ENCODE peak calls at places on chromosomes 7 and 10, in five cellular contexts. One of them, this sample, is unnamed.

GRCh38 chr10:66215005-66215404 is 710.8 kb upstream of the LRRTM3 start:
- DNase-seq in IMR-90: peak; percentile 0
- DNase-seq in heart left ventricle: no peak
- DNase-seq in AG04450: no peak
- DNase-seq in CD8-positive, alpha-beta memory T cell: no peak
- DNase-seq in this sample: no peak

GRCh38 chr7:75038508-75038907 is 35.1 kb downstream of the RCC1L start:
- DNase-seq in CD8-positive, alpha-beta memory T cell: no peak
- DNase-seq in AG04450: no peak
- DNase-seq in heart left ventricle: no peak
- DNase-seq in IMR-90: no peak
- DNase-seq in this sample: no peak

GRCh38 chr7:155052982-155053381 is 17.1 kb upstream of the HTR5A start:
- DNase-seq in heart left ventricle: no peak
- DNase-seq in AG04450: no peak
- DNase-seq in CD8-positive, alpha-beta memory T cell: no peak
- DNase-seq in IMR-90: no peak
- DNase-seq in this sample: no peak

GRCh38 chr10:48623607-48624132 is 18.8 kb upstream of the ARHGAP22 start:
- DNase-seq in IMR-90: no peak
- DNase-seq in heart left ventricle: no peak
- DNase-seq in AG04450: no peak
- DNase-seq in CD8-positive, alpha-beta memory T cell: no peak
- DNase-seq in this sample: no peak

GRCh38 chr10:28734940-28735759 is 57.8 kb downstream of the BAMBI start:
- DNase-seq in heart left ventricle: no peak
- DNase-seq in IMR-90: peak; percentile 96
- DNase-seq in AG04450: peak; percentile 96
- DNase-seq in CD8-positive, alpha-beta memory T cell: no peak
- DNase-seq in this sample: no peak

GRCh38 chr7:12609556-12609955 is 39.0 kb downstream of the SCIN start:
- DNase-seq in AG04450: no peak
- DNase-seq in heart left ventricle: no peak
- DNase-seq in IMR-90: no peak
- DNase-seq in CD8-positive, alpha-beta memory T cell: no peak
- DNase-seq in this sample: no peak

GRCh38 chr7:87219545-87220025 is at the start of gene TMEM243:
- DNase-seq in heart left ventricle: peak; percentile 86
- DNase-seq in CD8-positive, alpha-beta memory T cell: peak; percentile 86
- DNase-seq in AG04450: peak; percentile 44
- DNase-seq in IMR-90: peak; percentile 68
- DNase-seq in this sample: peak; percentile 44

GRCh38 chr7:2837476-2837875 is 6.6 kb downstream of the GNA12 start:
- DNase-seq in heart left ventricle: no peak
- DNase-seq in CD8-positive, alpha-beta memory T cell: no peak
- DNase-seq in IMR-90: no peak
- DNase-seq in AG04450: no peak
- DNase-seq in this sample: no peak

GRCh38 chr7:111138196-111138569 is 47.3 kb downstream of the LRRN3 start:
- DNase-seq in IMR-90: peak; percentile 57
- DNase-seq in heart left ventricle: peak; percentile 43
- DNase-seq in AG04450: no peak
- DNase-seq in CD8-positive, alpha-beta memory T cell: peak; percentile 61
- DNase-seq in this sample: no peak

GRCh38 chr10:6426317-6426716 is 153.8 kb downstream of the PRKCQ start:
- DNase-seq in CD8-positive, alpha-beta memory T cell: no peak
- DNase-seq in AG04450: no peak
- DNase-seq in heart left ventricle: no peak
- DNase-seq in IMR-90: no peak
- DNase-seq in this sample: no peak

GRCh38 chr10:88091490-88092061 is 228.2 kb downstream of the PTEN start:
- DNase-seq in AG04450: no peak
- DNase-seq in CD8-positive, alpha-beta memory T cell: peak; percentile 82
- DNase-seq in IMR-90: no peak
- DNase-seq in heart left ventricle: no peak
- DNase-seq in this sample: no peak

GRCh38 chr10:23055424-23056191 is 39.8 kb upstream of the MSRB2 start:
- DNase-seq in heart left ventricle: no peak
- DNase-seq in AG04450: no peak
- DNase-seq in IMR-90: no peak
- DNase-seq in CD8-positive, alpha-beta memory T cell: no peak
- DNase-seq in this sample: no peak

GRCh38 chr7:30984359-30985107 is 20.8 kb downstream of the GHRHR start:
- DNase-seq in IMR-90: no peak
- DNase-seq in AG04450: no peak
- DNase-seq in CD8-positive, alpha-beta memory T cell: no peak
- DNase-seq in heart left ventricle: no peak
- DNase-seq in this sample: no peak

GRCh38 chr10:7913122-7913872 is 95.0 kb downstream of the TAF3 start:
- DNase-seq in CD8-positive, alpha-beta memory T cell: no peak
- DNase-seq in AG04450: no peak
- DNase-seq in IMR-90: no peak
- DNase-seq in heart left ventricle: no peak
- DNase-seq in this sample: no peak

GRCh38 chr7:127654404-127655392 is 2.7 kb downstream of the SND1 start:
- DNase-seq in AG04450: no peak
- DNase-seq in IMR-90: no peak
- DNase-seq in CD8-positive, alpha-beta memory T cell: no peak
- DNase-seq in heart left ventricle: no peak
- DNase-seq in this sample: no peak

GRCh38 chr10:46558411-46559185 is 2.1 kb upstream of the GPRIN2 start:
- DNase-seq in CD8-positive, alpha-beta memory T cell: no peak
- DNase-seq in IMR-90: no peak
- DNase-seq in AG04450: no peak
- DNase-seq in heart left ventricle: peak; percentile 17
- DNase-seq in this sample: peak; percentile 8

GRCh38 chr10:65796472-65796871 is 1129.4 kb upstream of the LRRTM3 start:
- DNase-seq in AG04450: no peak
- DNase-seq in IMR-90: no peak
- DNase-seq in heart left ventricle: no peak
- DNase-seq in CD8-positive, alpha-beta memory T cell: no peak
- DNase-seq in this sample: no peak

GRCh38 chr7:131945313-131945831 is 388.9 kb upstream of the PODXL start:
- DNase-seq in AG04450: no peak
- DNase-seq in IMR-90: peak; percentile 11
- DNase-seq in CD8-positive, alpha-beta memory T cell: no peak
- DNase-seq in heart left ventricle: peak; percentile 57
- DNase-seq in this sample: peak; percentile 53

GRCh38 chr7:815284-816216 is 16.7 kb upstream of the SUN1 start:
- DNase-seq in IMR-90: no peak
- DNase-seq in CD8-positive, alpha-beta memory T cell: no peak
- DNase-seq in heart left ventricle: peak; percentile 44
- DNase-seq in AG04450: no peak
- DNase-seq in this sample: no peak

GRCh38 chr10:132532784-132533560 is 4.6 kb upstream of the INPP5A start:
- DNase-seq in heart left ventricle: no peak
- DNase-seq in CD8-positive, alpha-beta memory T cell: no peak
- DNase-seq in IMR-90: peak; percentile 87
- DNase-seq in AG04450: peak; percentile 54
- DNase-seq in this sample: no peak

GRCh38 chr10:128714240-128714639 is 588.0 kb upstream of the MKI67 start:
- DNase-seq in heart left ventricle: no peak
- DNase-seq in IMR-90: no peak
- DNase-seq in AG04450: no peak
- DNase-seq in CD8-positive, alpha-beta memory T cell: no peak
- DNase-seq in this sample: no peak

GRCh38 chr7:151269511-151269910 is 21.0 kb upstream of the SMARCD3 start:
- DNase-seq in AG04450: no peak
- DNase-seq in IMR-90: no peak
- DNase-seq in heart left ventricle: no peak
- DNase-seq in CD8-positive, alpha-beta memory T cell: no peak
- DNase-seq in this sample: no peak

GRCh38 chr10:81564143-81564542 is 310.9 kb upstream of the NRG3 start:
- DNase-seq in heart left ventricle: no peak
- DNase-seq in AG04450: no peak
- DNase-seq in IMR-90: no peak
- DNase-seq in CD8-positive, alpha-beta memory T cell: no peak
- DNase-seq in this sample: no peak

GRCh38 chr10:11705687-11706086 is 36.5 kb upstream of the ECHDC3 start:
- DNase-seq in AG04450: no peak
- DNase-seq in CD8-positive, alpha-beta memory T cell: no peak
- DNase-seq in IMR-90: peak; percentile 24
- DNase-seq in heart left ventricle: no peak
- DNase-seq in this sample: no peak

GRCh38 chr7:157138424-157139141 is at the start of gene UBE3C:
- DNase-seq in CD8-positive, alpha-beta memory T cell: peak; percentile 93
- DNase-seq in heart left ventricle: peak; percentile 95
- DNase-seq in AG04450: peak; percentile 75
- DNase-seq in IMR-90: peak; percentile 90
- DNase-seq in this sample: peak; percentile 89

GRCh38 chr10:9562001-9562505 is 1455.6 kb upstream of the CELF2 start:
- DNase-seq in AG04450: no peak
- DNase-seq in heart left ventricle: no peak
- DNase-seq in IMR-90: no peak
- DNase-seq in CD8-positive, alpha-beta memory T cell: no peak
- DNase-seq in this sample: no peak

GRCh38 chr7:105337529-105337928 is 51.2 kb downstream of the SRPK2 start:
- DNase-seq in AG04450: no peak
- DNase-seq in IMR-90: no peak
- DNase-seq in CD8-positive, alpha-beta memory T cell: no peak
- DNase-seq in heart left ventricle: peak; percentile 41
- DNase-seq in this sample: no peak

GRCh38 chr7:92422926-92423325 is 24.4 kb upstream of the GATAD1 start:
- DNase-seq in IMR-90: no peak
- DNase-seq in heart left ventricle: no peak
- DNase-seq in CD8-positive, alpha-beta memory T cell: no peak
- DNase-seq in AG04450: no peak
- DNase-seq in this sample: no peak

GRCh38 chr7:92427193-92427592 is 20.1 kb upstream of the GATAD1 start:
- DNase-seq in heart left ventricle: no peak
- DNase-seq in AG04450: no peak
- DNase-seq in IMR-90: no peak
- DNase-seq in CD8-positive, alpha-beta memory T cell: no peak
- DNase-seq in this sample: no peak

GRCh38 chr7:92421676-92422435 is 25.4 kb upstream of the GATAD1 start:
- DNase-seq in CD8-positive, alpha-beta memory T cell: no peak
- DNase-seq in IMR-90: peak; percentile 15
- DNase-seq in AG04450: no peak
- DNase-seq in heart left ventricle: no peak
- DNase-seq in this sample: no peak

GRCh38 chr7:92425311-92425947 is 21.9 kb upstream of the GATAD1 start:
- DNase-seq in AG04450: no peak
- DNase-seq in IMR-90: no peak
- DNase-seq in heart left ventricle: no peak
- DNase-seq in CD8-positive, alpha-beta memory T cell: no peak
- DNase-seq in this sample: no peak

GRCh38 chr7:92423646-92424045 is 23.6 kb upstream of the GATAD1 start:
- DNase-seq in CD8-positive, alpha-beta memory T cell: no peak
- DNase-seq in AG04450: no peak
- DNase-seq in IMR-90: no peak
- DNase-seq in heart left ventricle: no peak
- DNase-seq in this sample: no peak
- H3K4me3 ChIP-seq in CD8-positive, alpha-beta memory T cell: no peak overlapping the region
- H3K4me3 ChIP-seq in AG04450: no peak overlapping the region
- H3K4me3 ChIP-seq in IMR-90: no peak overlapping the region
- H3K4me3 ChIP-seq in heart left ventricle: no peak overlapping the region
- H3K4me3 ChIP-seq in this sample: no peak overlapping the region

DNA sequence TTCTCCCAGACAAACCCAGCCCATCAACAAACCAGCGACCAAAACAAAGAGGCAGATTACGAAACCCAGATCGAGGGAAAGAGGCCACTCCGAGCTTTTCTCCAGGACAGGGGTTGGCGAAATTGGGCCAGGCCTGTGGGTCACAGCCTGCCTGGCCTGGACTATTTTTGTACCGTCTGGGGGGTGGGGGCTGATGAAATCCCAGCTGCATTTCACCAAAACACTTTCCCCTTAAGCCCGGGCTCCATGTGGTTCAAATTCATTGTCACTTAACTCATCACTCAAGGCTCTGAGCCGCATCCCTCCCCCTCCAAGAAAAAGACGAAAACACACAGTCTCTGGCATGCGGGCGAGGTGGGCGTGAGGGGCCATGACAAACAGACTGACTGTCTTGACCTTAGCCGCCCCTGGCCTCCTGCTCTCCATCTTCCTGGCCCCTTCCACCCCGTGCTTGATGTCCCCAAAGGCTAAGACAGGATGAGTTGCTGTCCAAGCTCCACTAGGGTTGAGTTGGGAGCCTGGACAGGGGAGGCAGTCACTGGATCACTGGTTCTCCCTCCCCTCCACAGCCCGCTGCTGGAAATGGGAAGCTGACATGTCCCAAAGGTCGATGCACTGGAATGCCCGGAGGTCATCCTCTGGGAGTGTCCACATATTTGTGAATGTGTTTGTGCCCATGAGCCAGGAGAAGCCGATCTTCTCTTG is 19.2 kb downstream of the TMEM270 start:
- DNase-seq in AG04450: no peak
- DNase-seq in heart left ventricle: peak; percentile 85
- DNase-seq in IMR-90: peak; percentile 53
- DNase-seq in CD8-positive, alpha-beta memory T cell: no peak
- DNase-seq in this sample: no peak
- H3K27ac ChIP-seq in AG04450: peak overlapping the region; percentile 31
- H3K27ac ChIP-seq in heart left ventricle: peak overlapping the region; percentile 74
- H3K27ac ChIP-seq in IMR-90: peak overlapping the region; percentile 35
- H3K27ac ChIP-seq in CD8-positive, alpha-beta memory T cell: no peak overlapping the region
- H3K27ac ChIP-seq in this sample: no peak overlapping the region

DNA sequence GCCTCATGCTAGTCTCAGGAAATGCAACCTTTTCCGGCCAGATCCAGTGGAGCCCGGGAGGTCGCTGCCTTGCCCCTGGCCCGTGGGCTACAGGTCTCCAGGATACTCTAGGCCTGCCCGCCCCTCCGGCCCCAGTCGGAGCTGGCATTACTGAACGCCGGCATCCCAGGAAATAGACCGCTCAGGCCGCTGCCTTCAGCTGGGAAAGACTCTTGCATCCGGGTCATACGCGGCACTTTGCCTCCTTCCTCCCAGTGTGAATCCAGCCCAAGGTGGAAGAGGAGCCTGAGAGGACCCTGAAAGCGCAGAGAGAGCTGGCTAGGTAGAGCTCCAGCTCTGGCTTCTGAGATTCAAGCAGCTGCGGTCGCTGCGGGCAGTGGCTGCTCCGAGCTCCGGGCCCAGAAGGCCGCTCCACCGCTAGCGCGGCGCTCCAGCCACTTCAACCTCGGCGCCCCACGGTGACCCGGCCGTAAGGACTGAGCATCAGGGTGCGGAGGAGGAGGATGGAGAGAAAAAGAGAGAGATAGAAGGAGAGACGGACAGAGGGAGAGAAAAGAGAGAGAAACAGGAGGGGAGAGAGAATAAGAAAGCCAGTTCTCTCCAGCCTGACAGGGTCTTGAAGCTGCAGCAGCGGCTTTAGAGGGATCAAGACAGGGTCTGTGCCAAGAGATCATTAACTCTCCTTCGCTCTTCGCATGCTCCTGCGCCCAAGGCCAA is 1.7 kb upstream of the HOXA10 start:
- DNase-seq in AG04450: no peak
- DNase-seq in IMR-90: no peak
- DNase-seq in CD8-positive, alpha-beta memory T cell: no peak
- DNase-seq in heart left ventricle: no peak
- DNase-seq in this sample: peak; percentile 27
- H3K4me3 ChIP-seq in AG04450: no peak overlapping the region
- H3K4me3 ChIP-seq in IMR-90: no peak overlapping the region
- H3K4me3 ChIP-seq in CD8-positive, alpha-beta memory T cell: no peak overlapping the region
- H3K4me3 ChIP-seq in heart left ventricle: no peak overlapping the region
- H3K4me3 ChIP-seq in this sample: no peak overlapping the region

DNA sequence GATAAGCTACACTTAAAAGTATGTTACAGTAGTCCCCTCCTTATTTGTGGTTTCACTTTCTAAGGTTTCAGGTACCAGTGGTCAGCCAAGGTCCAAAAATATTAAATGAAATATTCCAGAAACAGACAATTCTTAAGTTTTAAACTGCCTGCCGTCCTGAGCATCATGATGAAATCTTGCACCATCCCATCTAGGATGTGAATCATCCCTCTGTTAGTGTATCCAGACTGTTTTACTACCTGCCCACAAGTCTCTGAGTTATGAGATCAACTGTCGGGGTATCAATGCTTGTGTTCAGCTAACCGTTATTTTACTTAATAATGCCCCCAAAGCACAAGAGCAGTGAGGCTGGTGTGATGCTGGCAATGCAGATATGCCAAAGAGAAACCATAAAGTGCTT is 11.4 kb downstream of the KDM7A start:
- DNase-seq in heart left ventricle: no peak
- DNase-seq in CD8-positive, alpha-beta memory T cell: no peak
- DNase-seq in AG04450: peak; percentile 46
- DNase-seq in IMR-90: peak; percentile 89
- DNase-seq in this sample: no peak
- H3K27ac ChIP-seq in heart left ventricle: no peak overlapping the region
- H3K27ac ChIP-seq in CD8-positive, alpha-beta memory T cell: no peak overlapping the region
- H3K27ac ChIP-seq in AG04450: no peak overlapping the region
- H3K27ac ChIP-seq in IMR-90: peak overlapping the region; percentile 28
- H3K27ac ChIP-seq in this sample: no peak overlapping the region

This sample was measured in dorsolateral prefrontal cortex.